ENCODE peak calls at places on chromosomes 12 and 14, in six cellular contexts. O is aorta; J is upper lobe of left lung; A is tibial nerve; M is effector memory CD4-positive, alpha-beta T cell; V is IMR-90. U is an unnamed sample.

GRCh38 chr14:92686763-92687427 is 61.5 kb downstream of the LGMN start:
- DNase-seq in O (peak; percentile 95), J (peak; percentile 88), A (peak; percentile 67), M (peak; percentile 47), V (peak; percentile 43), U (peak; percentile 40)

GRCh38 chr14:24273422-24273998 is 2.1 kb upstream of the RABGGTA start:
- DNase-seq in O (no peak), J (peak; percentile 43), A (no peak), M (no peak), V (no peak), U (no peak)

GRCh38 chr12:111359231-111359913 is 9.5 kb downstream of the PHETA1 start:
- DNase-seq in O (no peak), J (no peak), A (no peak), M (no peak), V (no peak), U (no peak)

GRCh38 chr14:65352964-65353530 is 59.5 kb upstream of the FUT8 start:
- DNase-seq in O (no peak), J (no peak), A (no peak), M (no peak), V (no peak), U (no peak)

GRCh38 chr14:99586054-99586760 is 17.8 kb downstream of the CCDC85C start:
- DNase-seq in O (no peak), J (no peak), A (no peak), M (no peak), V (no peak), U (no peak)

GRCh38 chr14:51462182-51462581 is 189.5 kb upstream of the FRMD6 start:
- DNase-seq in O (no peak), J (no peak), A (no peak), M (no peak), V (no peak), U (no peak)

GRCh38 chr12:11348439-11348838 is 38.2 kb upstream of the PRB4 start:
- DNase-seq in O (no peak), J (no peak), A (no peak), M (no peak), V (no peak), U (no peak)

GRCh38 chr14:56474419-56475022 is 105.1 kb upstream of the TMEM260 start:
- DNase-seq in O (no peak), J (no peak), A (no peak), M (no peak), V (peak; percentile 41), U (no peak)

GRCh38 chr14:23481992-23482813 is 12.7 kb downstream of the NGDN start:
- DNase-seq in O (no peak), J (no peak), A (no peak), M (no peak), V (no peak), U (no peak)

GRCh38 chr14:63632932-63633514 is 8.6 kb downstream of the WDR89 start:
- DNase-seq in O (no peak), J (no peak), A (no peak), M (no peak), V (peak; percentile 44), U (no peak)

GRCh38 chr14:45252356-45253069 is 489 bp downstream of the MIS18BP1 start:
- DNase-seq in O (no peak), J (no peak), A (no peak), M (no peak), V (peak; percentile 5), U (no peak)

GRCh38 chr14:68300608-68301007 is 481.0 kb downstream of the RAD51B start:
- DNase-seq in O (no peak), J (no peak), A (no peak), M (no peak), V (no peak), U (no peak)

GRCh38 chr12:91381309-91381804 is 198.7 kb upstream of the DCN start:
- DNase-seq in O (no peak), J (peak; percentile 43), A (no peak), M (no peak), V (peak; percentile 86), U (no peak)

GRCh38 chr12:15151141-15152091 is 69.8 kb downstream of the RERG start:
- DNase-seq in O (no peak), J (no peak), A (no peak), M (no peak), V (no peak), U (no peak)

GRCh38 chr14:68978550-68978911 is 571 bp downstream of the ACTN1 start:
- DNase-seq in O (peak; percentile 88), J (peak; percentile 72), A (peak; percentile 34), M (peak; percentile 3), V (no peak), U (peak; percentile 37)

GRCh38 chr14:52694761-52695480 is 437 bp downstream of the ERO1A start:
- DNase-seq in O (no peak), J (peak; percentile 73), A (no peak), M (peak; percentile 47), V (peak; percentile 49), U (peak; percentile 25)

GRCh38 chr12:57620936-57621496 is 9.8 kb downstream of the ARHGEF25 start:
- DNase-seq in O (no peak), J (no peak), A (no peak), M (no peak), V (no peak), U (no peak)

DNA sequence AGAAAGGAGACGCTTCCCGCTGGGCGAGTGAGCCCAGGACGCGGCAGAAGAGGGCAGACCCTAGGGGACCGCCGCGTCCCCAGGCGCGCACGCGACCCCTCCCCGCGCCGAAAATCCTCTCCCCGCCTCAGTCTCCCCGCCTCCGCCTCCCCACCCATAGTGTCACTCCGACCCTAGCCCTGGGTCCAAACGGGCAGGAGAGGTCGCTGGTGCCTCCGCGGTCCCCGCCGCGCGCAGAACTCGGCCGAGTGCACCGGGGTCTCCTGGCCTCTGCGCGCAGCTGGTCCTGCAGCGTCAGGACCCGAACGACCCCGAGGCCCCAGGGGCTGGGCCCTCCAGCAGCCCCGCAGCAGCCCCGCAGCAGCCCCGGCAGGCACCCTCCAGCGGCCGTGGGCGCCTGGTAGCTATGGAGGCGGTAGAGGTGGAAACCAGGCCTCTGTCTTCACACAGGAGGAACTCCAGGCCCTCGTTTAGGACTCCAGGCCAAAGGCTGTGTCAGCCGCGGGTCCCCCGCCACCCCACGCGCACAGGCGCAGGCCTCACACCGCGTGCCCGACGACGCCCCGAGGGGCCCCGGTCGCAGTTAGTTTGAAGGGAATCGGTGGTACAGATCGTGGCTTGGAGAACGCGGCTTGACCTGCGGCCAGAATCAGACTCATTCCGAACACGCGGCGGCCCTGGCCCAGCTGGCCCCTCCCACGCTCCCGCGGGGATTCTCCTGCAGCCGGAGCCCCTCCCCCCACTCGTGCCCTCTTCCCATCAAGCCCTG is 60.0 kb upstream of the EIF5 start:
- DNase-seq in O (peak; percentile 72), J (no peak), A (no peak), M (no peak), V (no peak), U (no peak)
- H3K27me3 ChIP-seq in O (no peaks in the 10 kb centered on the region), J (peaks cover 28% of the 10 kb centered on the region), A (peaks cover 2% of the 10 kb centered on the region), M (peaks cover 24% of the 10 kb centered on the region), V (peaks cover 60% of the 10 kb centered on the region), U (peaks cover 12% of the 10 kb centered on the region)

GRCh38 chr12:132284071-132284492 is 45.3 kb downstream of the GALNT9 start:
- DNase-seq in O (no peak), J (no peak), A (no peak), M (no peak), V (peak; percentile 12), U (no peak)

GRCh38 chr12:132284618-132285310 is 44.6 kb downstream of the GALNT9 start:
- DNase-seq in O (no peak), J (no peak), A (no peak), M (no peak), V (no peak), U (no peak)

GRCh38 chr12:132286912-132287311 is 42.5 kb downstream of the GALNT9 start:
- DNase-seq in O (no peak), J (no peak), A (no peak), M (no peak), V (no peak), U (no peak)

GRCh38 chr12:132285991-132286681 is 43.3 kb downstream of the GALNT9 start:
- DNase-seq in O (peak; percentile 91), J (peak; percentile 38), A (no peak), M (no peak), V (peak; percentile 21), U (no peak)

GRCh38 chr12:132285311-132285741 is 44.1 kb downstream of the GALNT9 start:
- DNase-seq in O (no peak), J (no peak), A (no peak), M (no peak), V (no peak), U (no peak)
- H3K4me1 ChIP-seq in O (no peaks in the 10 kb centered on the region), J (peaks cover 5% of the 10 kb centered on the region), A (no peaks in the 10 kb centered on the region), M (peaks cover 19% of the 10 kb centered on the region), V (no peaks in the 10 kb centered on the region), U (peaks cover 18% of the 10 kb centered on the region)

DNA sequence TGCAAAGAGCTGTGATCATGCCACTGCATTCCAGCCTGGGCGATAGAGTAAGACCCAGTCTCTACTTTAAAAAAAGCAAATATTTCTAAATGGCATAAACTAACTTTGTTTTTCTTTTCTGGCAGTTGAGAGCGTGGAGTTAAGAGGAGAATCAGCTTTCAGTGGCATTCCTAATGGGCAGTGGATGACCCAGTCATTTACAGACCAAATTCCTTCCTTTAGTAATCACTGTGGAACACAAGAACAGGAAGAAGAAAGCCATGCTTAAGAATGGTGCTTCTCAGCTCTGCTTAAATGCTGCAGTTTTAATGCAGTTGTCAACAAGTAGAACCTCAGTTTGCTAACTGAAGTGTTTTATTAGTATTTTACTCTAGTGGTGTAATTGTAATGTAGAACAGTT is 21.2 kb downstream of the TDG start:
- DNase-seq in O (no peak), J (no peak), A (no peak), M (no peak), V (peak; percentile 87), U (no peak)
- H3K4me3 ChIP-seq in O (no peak overlapping the region), J (no peak overlapping the region), A (no peak overlapping the region), M (no peak overlapping the region), V (no peak overlapping the region), U (no peak overlapping the region)

GRCh38 chr12:1592444-1593231 is 1.7 kb downstream of the FBXL14 start:
- DNase-seq in O (no peak), J (peak; percentile 29), A (no peak), M (peak; percentile 40), V (peak; percentile 84), U (peak; percentile 54)
- H3K27me3 ChIP-seq in O (no peaks in the 10 kb centered on the region), J (no peaks in the 10 kb centered on the region), A (no peaks in the 10 kb centered on the region), M (no peaks in the 10 kb centered on the region), V (no peaks in the 10 kb centered on the region), U (no peaks in the 10 kb centered on the region)

GRCh38 chr14:77311217-77311616 is 9.5 kb downstream of the POMT2 start:
- DNase-seq in O (no peak), J (no peak), A (no peak), M (no peak), V (no peak), U (no peak)
- H3K4me1 ChIP-seq in O (peaks cover 3% of the 10 kb centered on the region), J (peaks cover 15% of the 10 kb centered on the region), A (peaks cover 48% of the 10 kb centered on the region), M (no peaks in the 10 kb centered on the region), V (peaks cover 17% of the 10 kb centered on the region), U (no peaks in the 10 kb centered on the region)